ENCODE peak calls at places on chromosome 17, in ten cellular contexts. E, V, O, Y, Q, G, R, A, K and C are unnamed samples.

GRCh38 chr17:45265823-45266222 is 3.9 kb upstream of the SPATA32 start:
- DNase-seq in A (no peak), K (peak), Q (peak), G (peak), R (no peak), E (peak), O (no peak), V (no peak), Y (peak), C (peak)

GRCh38 chr17:50268632-50269287 is 5.5 kb upstream of the TMEM92 start:
- DNase-seq in A (no peak), E (peak), K (no peak), G (peak), R (no peak), Y (no peak), O (no peak), V (no peak), Q (no peak), C (no peak)

GRCh38 chr17:79732804-79733691 is 2.3 kb downstream of the ENPP7 start:
- DNase-seq in G (no peak), Q (no peak), E (no peak), O (no peak), K (no peak), Y (no peak), V (peak), R (peak), A (no peak), C (no peak)

GRCh38 chr17:70613681-70614080 is 444.3 kb downstream of the KCNJ2 start:
- DNase-seq in A (no peak), G (no peak), Y (no peak), R (no peak), O (no peak), E (no peak), K (no peak), V (no peak), Q (no peak), C (no peak)

GRCh38 chr17:45050680-45051059 is 762 bp downstream of the DCAKD start:
- DNase-seq in O (no peak), Q (no peak), V (peak), R (no peak), K (no peak), Y (no peak), G (peak), E (no peak), A (no peak), C (no peak)

GRCh38 chr17:58710948-58711552 is 18.6 kb downstream of the RAD51C start:
- DNase-seq in R (no peak), Q (peak), Y (no peak), E (peak), O (no peak), G (peak), V (peak), A (no peak), K (no peak), C (peak)

GRCh38 chr17:71363661-71364060 is 757.2 kb upstream of the SOX9 start:
- DNase-seq in K (no peak), Y (no peak), Q (no peak), V (no peak), R (no peak), E (no peak), O (no peak), G (no peak), A (no peak), C (no peak)

GRCh38 chr17:65158081-65158480 is 20.9 kb downstream of the RGS9 start:
- DNase-seq in Q (no peak), A (no peak), R (no peak), Y (no peak), E (no peak), O (no peak), V (no peak), K (no peak), G (no peak), C (no peak)

GRCh38 chr17:76519048-76519614 is 17.9 kb upstream of the RHBDF2 start:
- DNase-seq in V (no peak), O (no peak), Y (no peak), R (no peak), E (no peak), K (no peak), G (no peak), Q (no peak), A (no peak), C (no peak)

GRCh38 chr17:56431736-56432135 is 161.8 kb upstream of the NOG start:
- DNase-seq in R (no peak), E (no peak), G (peak), V (no peak), A (no peak), K (no peak), O (no peak), Y (no peak), Q (peak), C (peak)

GRCh38 chr17:4334332-4334731 is 32.1 kb downstream of the UBE2G1 start:
- DNase-seq in Q (no peak), V (no peak), K (no peak), R (no peak), O (no peak), A (no peak), Y (no peak), E (no peak), G (no peak), C (no peak)

GRCh38 chr17:63675607-63676539 is 24.1 kb downstream of the LIMD2 start:
- DNase-seq in A (peak), Y (peak), R (no peak), E (peak), V (no peak), K (peak), G (peak), Q (peak), O (peak), C (peak)

GRCh38 chr17:36524428-36524876 is 10.2 kb downstream of the MYO19 start:
- DNase-seq in V (no peak), O (no peak), Q (no peak), A (no peak), E (no peak), R (no peak), G (peak), K (no peak), Y (no peak), C (peak)

GRCh38 chr17:31824771-31825360 is 34.2 kb downstream of the COPRS start:
- DNase-seq in V (no peak), R (no peak), O (no peak), K (no peak), E (no peak), G (peak), Y (peak), Q (peak), A (no peak), C (peak)

GRCh38 chr17:7237761-7238417 is 1.4 kb downstream of the PHF23 start:
- DNase-seq in K (peak), O (peak), Q (peak), E (peak), V (peak), G (peak), A (peak), Y (no peak), R (peak), C (no peak)

GRCh38 chr17:79469646-79470045 is 141.2 kb downstream of the RBFOX3 start:
- DNase-seq in K (no peak), Q (no peak), V (no peak), Y (no peak), G (no peak), A (no peak), O (no peak), E (no peak), R (no peak), C (no peak)

GRCh38 chr17:2011421-2012371 is 13.4 kb downstream of the RTN4RL1 start:
- DNase-seq in Y (no peak), G (no peak), V (no peak), O (no peak), Q (peak), K (peak), E (peak), R (no peak), A (no peak), C (peak)

GRCh38 chr17:76480676-76481075 is 13.3 kb downstream of the AANAT start:
- DNase-seq in G (no peak), Q (no peak), K (no peak), V (peak), R (no peak), Y (no peak), O (no peak), A (no peak), E (no peak), C (no peak)

GRCh38 chr17:41009936-41010335 is 1.0 kb upstream of the KRTAP3-1 start:
- DNase-seq in G (no peak), A (no peak), O (no peak), Y (no peak), V (no peak), R (no peak), E (no peak), Q (no peak), K (no peak), C (no peak)

GRCh38 chr17:71511266-71511995 is 609.4 kb upstream of the SOX9 start:
- DNase-seq in R (no peak), Y (peak), E (no peak), A (no peak), K (no peak), Q (no peak), V (no peak), O (no peak), G (no peak), C (no peak)

GRCh38 chr17:35801583-35802224 is 6.3 kb upstream of the MMP28 start:
- DNase-seq in V (peak), G (no peak), O (peak), Q (peak), E (peak), R (no peak), A (peak), K (peak), Y (peak), C (no peak)

GRCh38 chr17:72097144-72097543 is 23.7 kb upstream of the SOX9 start:
- DNase-seq in V (no peak), O (no peak), R (no peak), G (no peak), Y (no peak), A (no peak), Q (no peak), K (no peak), E (no peak), C (no peak)

GRCh38 chr17:54974758-54975157 is 6.2 kb downstream of the STXBP4 start:
- DNase-seq in E (no peak), G (no peak), V (no peak), O (no peak), Y (no peak), R (no peak), K (no peak), A (no peak), Q (no peak), C (no peak)

GRCh38 chr17:82216301-82217119 is 3.9 kb upstream of the CCDC57 start:
- DNase-seq in K (peak), R (peak), E (peak), O (peak), G (peak), A (peak), Y (peak), Q (peak), V (peak), C (peak)

GRCh38 chr17:1629647-1630310 is 1.1 kb upstream of the SLC43A2 start:
- DNase-seq in Y (no peak), G (peak), E (peak), V (peak), O (peak), R (peak), A (peak), K (peak), Q (peak), C (no peak)

GRCh38 chr17:970388-970768 is 9.2 kb downstream of the NXN start:
- DNase-seq in G (no peak), Q (no peak), A (no peak), K (no peak), O (no peak), E (no peak), R (no peak), V (no peak), Y (no peak), C (no peak)

GRCh38 chr17:78337244-78338109 is 22.4 kb downstream of the SOCS3 start:
- DNase-seq in R (peak), E (peak), K (no peak), A (no peak), G (peak), O (no peak), V (peak), Q (peak), Y (no peak), C (peak)

GRCh38 chr17:81890447-81891302 is 711 bp downstream of the ALYREF start:
- DNase-seq in K (no peak), O (no peak), A (no peak), E (no peak), Q (no peak), R (no peak), Y (no peak), G (no peak), V (peak), C (no peak)

GRCh38 chr17:58006563-58006923 is 503 bp downstream of the SRSF1 start:
- DNase-seq in Y (no peak), E (peak), R (peak), G (peak), K (peak), O (peak), V (peak), Q (peak), A (peak), C (peak)

GRCh38 chr17:55451203-55451641 is 29.6 kb upstream of the MMD start:
- DNase-seq in A (no peak), V (no peak), E (peak), R (no peak), G (peak), Q (peak), K (no peak), O (no peak), Y (no peak), C (peak)

GRCh38 chr17:7260151-7260550 is 2.1 kb downstream of the CLDN7 start:
- DNase-seq in V (no peak), G (no peak), A (no peak), R (no peak), O (no peak), Q (no peak), Y (no peak), K (no peak), E (no peak), C (no peak)

GRCh38 chr17:29717817-29718216 is 95.1 kb upstream of the CORO6 start:
- DNase-seq in O (no peak), G (no peak), Y (no peak), A (no peak), V (no peak), R (no peak), Q (no peak), E (no peak), K (no peak), C (no peak)

GRCh38 chr17:78396436-78397335 is 18.2 kb downstream of the PGS1 start:
- DNase-seq in G (no peak), A (peak), O (peak), K (peak), Y (no peak), R (no peak), V (no peak), Q (no peak), E (peak), C (no peak)

GRCh38 chr17:71208111-71208704 is 912.6 kb upstream of the SOX9 start:
- DNase-seq in E (peak), R (no peak), G (peak), Q (peak), A (no peak), O (no peak), V (no peak), K (no peak), Y (peak), C (peak)

GRCh38 chr17:81399481-81400153 is 4.4 kb downstream of the BAHCC1 start:
- DNase-seq in G (no peak), E (no peak), Y (no peak), A (no peak), Q (no peak), O (peak), K (peak), R (peak), V (no peak), C (no peak)

GRCh38 chr17:49843774-49844350 is 4.0 kb downstream of the TAC4 start:
- DNase-seq in K (no peak), O (no peak), Q (no peak), A (no peak), E (no peak), R (no peak), Y (no peak), G (no peak), V (peak), C (no peak)

GRCh38 chr17:67378444-67379250 is 1.6 kb downstream of the PITPNC1 start:
- DNase-seq in G (peak), R (peak), A (peak), E (peak), Q (peak), Y (no peak), V (peak), O (peak), K (peak), C (peak)
- TF ChIP-seq CTCF in G (peak), R (peak), A (peak), E (peak), Q (peak), Y (peak), V (peak), O (peak), K (peak), C (peak)

GRCh38 chr17:33680479-33680878 is 387.4 kb upstream of the ASIC2 start:
- DNase-seq in O (no peak), V (no peak), A (no peak), G (no peak), Y (no peak), E (no peak), Q (no peak), R (no peak), K (no peak), C (no peak)

GRCh38 chr17:33686171-33686570 is 393.1 kb upstream of the ASIC2 start:
- DNase-seq in G (no peak), Q (no peak), A (no peak), K (no peak), Y (no peak), E (no peak), R (peak), V (peak), O (no peak), C (no peak)

GRCh38 chr17:33684714-33685113 is 391.6 kb upstream of the ASIC2 start:
- DNase-seq in A (no peak), V (no peak), R (no peak), Q (no peak), Y (no peak), K (no peak), G (no peak), O (no peak), E (no peak), C (no peak)

GRCh38 chr17:33687831-33688230 is 394.7 kb upstream of the ASIC2 start:
- DNase-seq in K (no peak), R (no peak), A (no peak), Q (no peak), G (no peak), Y (no peak), V (peak), O (no peak), E (no peak), C (no peak)

GRCh38 chr17:33682622-33683021 is 389.5 kb upstream of the ASIC2 start:
- DNase-seq in G (no peak), V (no peak), R (no peak), A (no peak), K (no peak), O (no peak), E (no peak), Y (no peak), Q (no peak), C (no peak)
- TF ChIP-seq CTCF in G (no peak), V (no peak), R (no peak), A (no peak), K (no peak), O (no peak), E (no peak), Y (no peak), Q (no peak), C (no peak)

GRCh38 chr17:18198530-18198929 is 14.9 kb downstream of the ALKBH5 start:
- DNase-seq in Q (no peak), V (no peak), K (no peak), R (no peak), A (no peak), G (no peak), Y (no peak), E (no peak), O (no peak), C (no peak)
- TF ChIP-seq CTCF in Q (no peak), V (no peak), K (no peak), R (no peak), A (no peak), G (no peak), Y (no peak), E (no peak), O (no peak), C (no peak)

GRCh38 chr17:16325964-16326363 is 27.3 kb downstream of the CENPV start:
- DNase-seq in E (no peak), G (no peak), A (no peak), Q (no peak), K (no peak), O (no peak), R (no peak), Y (no peak), V (peak), C (no peak)

GRCh38 chr17:16327018-16327417 is 26.3 kb downstream of the CENPV start:
- DNase-seq in R (no peak), O (no peak), E (no peak), A (no peak), Y (no peak), Q (no peak), K (no peak), V (no peak), G (no peak), C (no peak)

GRCh38 chr17:16328997-16329396 is 24.3 kb downstream of the CENPV start:
- DNase-seq in G (no peak), V (no peak), Y (no peak), O (no peak), R (no peak), Q (no peak), A (no peak), E (peak), K (no peak), C (no peak)
- TF ChIP-seq CTCF in G (no peak), V (peak), Y (peak), O (no peak), R (no peak), Q (peak), A (no peak), E (peak), K (no peak), C (peak)